ENCODE peak calls at places on chromosome 21, in four cellular contexts. V, E, Z and F are unnamed samples.

GRCh38 chr21:35204850-35205564 is 155.9 kb upstream of the RUNX1 start:
- DNase-seq in V (no peak), E (no peak), Z (peak), F (no peak)

GRCh38 chr21:40053007-40053406 is 185.8 kb downstream of the PCP4 start:
- DNase-seq in V (no peak), E (no peak), Z (no peak), F (no peak)

GRCh38 chr21:44762221-44763049 is 39.2 kb downstream of the UBE2G2 start:
- DNase-seq in V (no peak), E (no peak), Z (no peak), F (no peak)

GRCh38 chr21:42222386-42222785 is 3.4 kb downstream of the ABCG1 start:
- DNase-seq in V (no peak), E (no peak), Z (no peak), F (no peak)

GRCh38 chr21:42570841-42571387 is 57.3 kb downstream of the SLC37A1 start:
- DNase-seq in V (no peak), E (no peak), Z (no peak), F (no peak)

GRCh38 chr21:25664462-25665070 is 25.5 kb downstream of the JAM2 start:
- DNase-seq in V (no peak), E (no peak), Z (no peak), F (no peak)

GRCh38 chr21:44370027-44370735 is 16.8 kb downstream of the TRPM2 start:
- DNase-seq in V (peak), E (no peak), Z (peak), F (peak)

GRCh38 chr21:42834730-42835191 is 44.6 kb downstream of the WDR4 start:
- DNase-seq in V (no peak), E (no peak), Z (peak), F (no peak)

GRCh38 chr21:39956586-39956985 is 89.3 kb downstream of the PCP4 start:
- DNase-seq in V (no peak), E (no peak), Z (no peak), F (no peak)

GRCh38 chr21:41289431-41289830 is 27.2 kb upstream of the FAM3B start:
- DNase-seq in V (peak), E (no peak), Z (no peak), F (peak)

GRCh38 chr21:41632748-41633475 is 125.0 kb upstream of the TMPRSS2 start:
- DNase-seq in V (no peak), E (no peak), Z (no peak), F (no peak)

GRCh38 chr21:30206551-30207251 is 9.2 kb downstream of the CLDN8 start:
- DNase-seq in V (no peak), E (no peak), Z (no peak), F (no peak)

GRCh38 chr21:29300547-29301138 is 1.9 kb downstream of the BACH1 start:
- DNase-seq in V (no peak), E (peak), Z (no peak), F (no peak)

GRCh38 chr21:35226302-35226701 is 177.2 kb upstream of the RUNX1 start:
- DNase-seq in V (peak), E (no peak), Z (no peak), F (no peak)

GRCh38 chr21:25977068-25977611 is 193.4 kb downstream of the APP start:
- DNase-seq in V (no peak), E (no peak), Z (no peak), F (no peak)

GRCh38 chr21:39696196-39696595 is 48.8 kb upstream of the IGSF5 start:
- DNase-seq in V (no peak), E (no peak), Z (no peak), F (no peak)

GRCh38 chr21:43824883-43825609 is 35.7 kb downstream of the RRP1 start:
- DNase-seq in V (no peak), E (no peak), Z (no peak), F (no peak)

GRCh38 chr21:41627428-41627827 is 119.5 kb upstream of the TMPRSS2 start:
- DNase-seq in V (no peak), E (no peak), Z (no peak), F (no peak)

GRCh38 chr21:29316806-29317205 is 18.1 kb downstream of the BACH1 start:
- DNase-seq in V (no peak), E (no peak), Z (peak), F (no peak)

GRCh38 chr21:25296239-25296638 is 311.0 kb downstream of the MRPL39 start:
- DNase-seq in V (no peak), E (no peak), Z (no peak), F (no peak)

GRCh38 chr21:33643658-33644311 is 1.5 kb downstream of the ITSN1 start:
- DNase-seq in V (peak), E (no peak), Z (no peak), F (no peak)

GRCh38 chr21:35337573-35337972 is 288.5 kb upstream of the RUNX1 start:
- DNase-seq in V (no peak), E (no peak), Z (no peak), F (no peak)

GRCh38 chr21:37059181-37059580 is 13.7 kb downstream of the PIGP start:
- DNase-seq in V (no peak), E (no peak), Z (no peak), F (no peak)

GRCh38 chr21:37057614-37058013 is 15.3 kb downstream of the PIGP start:
- DNase-seq in V (no peak), E (no peak), Z (no peak), F (no peak)

GRCh38 chr21:37062592-37062933 is 10.3 kb downstream of the PIGP start:
- DNase-seq in V (no peak), E (no peak), Z (no peak), F (no peak)

GRCh38 chr21:37061926-37062591 is 10.8 kb downstream of the PIGP start:
- DNase-seq in V (peak), E (no peak), Z (no peak), F (no peak)

DNA sequence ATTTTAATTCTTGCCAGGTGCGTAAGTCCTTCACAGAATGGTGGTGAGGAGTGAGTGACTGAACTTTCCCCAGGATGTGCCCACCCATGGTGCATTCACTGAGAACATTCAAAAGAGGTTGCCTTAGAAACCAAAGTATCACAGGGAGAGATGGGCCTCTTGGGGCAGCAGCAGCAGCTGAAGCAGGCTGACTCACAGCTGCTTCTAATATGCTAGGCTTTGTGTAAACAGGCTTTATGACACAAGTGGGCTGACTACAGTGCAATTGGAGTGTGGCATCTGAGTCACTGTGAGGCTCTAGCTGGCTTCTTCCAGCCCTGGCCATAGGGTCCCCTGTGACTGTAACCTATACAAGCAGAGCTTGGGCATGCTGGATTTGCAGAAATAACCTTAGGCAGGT is 12.6 kb downstream of the PIGP start:
- DNase-seq in V (peak), E (no peak), Z (no peak), F (peak)
- TF ChIP-seq SP1 in V (no peak), E (no peak), Z (no peak), F (no peak)

GRCh38 chr21:22961248-22961647 is 1963.0 kb downstream of the NCAM2 start:
- DNase-seq in V (no peak), E (no peak), Z (no peak), F (no peak)
- TF ChIP-seq BHLHE40 in V (no peak), E (no peak), Z (no peak), F (no peak)

DNA sequence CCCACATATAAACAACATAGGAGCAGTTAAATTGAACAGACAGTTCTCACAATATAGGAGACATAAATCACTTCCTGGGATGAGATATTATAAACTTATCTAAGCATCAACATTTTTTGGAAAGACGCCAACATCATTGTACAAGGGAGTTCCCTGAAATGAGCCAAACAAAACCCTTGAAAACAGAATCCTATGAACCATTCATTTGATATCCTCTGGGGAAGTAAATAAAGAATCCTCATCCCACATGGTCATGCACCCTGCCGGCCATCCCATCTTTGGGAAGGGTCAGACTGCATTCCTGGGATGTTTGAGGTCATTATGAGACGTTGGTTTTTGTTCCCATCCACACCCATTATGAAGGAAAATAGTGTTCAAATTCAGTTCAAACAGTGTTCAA is 111.8 kb upstream of the USP25 start:
- DNase-seq in V (no peak), E (no peak), Z (no peak), F (no peak)
- TF ChIP-seq FOXK2 in V (no peak), E (no peak), Z (no peak), F (no peak)

DNA sequence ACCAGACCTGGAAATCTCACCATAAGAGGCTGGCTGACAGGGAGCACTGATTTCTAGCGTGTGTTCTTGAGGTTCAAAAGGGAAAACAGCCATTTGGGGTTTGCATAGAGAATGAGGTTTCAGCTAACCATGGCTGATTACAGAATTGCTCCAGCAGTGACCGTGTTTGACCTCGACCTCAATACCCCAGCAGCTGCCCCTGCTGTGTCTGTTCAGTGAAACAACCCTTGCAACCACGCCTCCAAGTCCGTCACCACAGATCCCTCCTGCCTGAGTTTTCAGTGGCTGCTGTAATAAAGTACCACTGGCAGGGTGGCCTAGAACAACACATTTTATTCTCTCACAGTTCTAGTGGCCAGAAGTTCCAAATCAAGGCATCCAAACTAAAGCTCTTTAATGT is 147.7 kb downstream of the HUNK start:
- DNase-seq in V (no peak), E (no peak), Z (no peak), F (no peak)
- TF ChIP-seq SP1 in V (no peak), E (no peak), Z (no peak), F (no peak)

GRCh38 chr21:46319192-46319591 is 4.5 kb downstream of the C21orf58 start:
- DNase-seq in V (no peak), E (no peak), Z (no peak), F (peak)
- TF ChIP-seq BHLHE40 in V (no peak), E (no peak), Z (no peak), F (no peak)